ENCODE peak calls at places on chromosomes 2 and 18, in seven cellular contexts. Z is left lobe of liver, N is caudate nucleus, Q is activated T-cell treated with anti-CD3 and anti-CD28 coated beads for 48 hours, E is NCI-H1436, G is HFFc6, C is HTR-8/SVneo. X is an unnamed sample.

GRCh38 chr2:75289771-75290170 is 90.5 kb upstream of the TACR1 start:
- DNase-seq in Z (no peak), N (no peak), Q (no peak), E (no peak), G (peak; percentile 46), C (no peak), X (no peak)

GRCh38 chr2:101007415-101008345 is 5.6 kb downstream of the RPL31 start:
- DNase-seq in Z (no peak), N (no peak), Q (no peak), E (no peak), G (no peak), C (no peak), X (no peak)

GRCh38 chr2:20208487-20208882 is 16.4 kb downstream of the SDC1 start:
- DNase-seq in Z (no peak), N (no peak), Q (no peak), E (no peak), G (peak; percentile 11), C (no peak), X (no peak)

GRCh38 chr2:3641841-3642421 is 16.1 kb upstream of the ALLC start:
- DNase-seq in Z (peak; percentile 33), N (no peak), Q (no peak), E (no peak), G (no peak), C (no peak), X (no peak)

GRCh38 chr2:38076250-38076709 is 329 bp upstream of the CYP1B1 start:
- DNase-seq in Z (peak; percentile 87), N (peak; percentile 54), Q (peak; percentile 69), E (peak; percentile 29), G (peak; percentile 25), C (peak; percentile 60), X (peak; percentile 56)

GRCh38 chr2:67457699-67458098 is 60.6 kb downstream of the ETAA1 start:
- DNase-seq in Z (no peak), N (no peak), Q (no peak), E (no peak), G (no peak), C (no peak), X (no peak)

GRCh38 chr18:59547691-59548182 is 149.5 kb downstream of the CCBE1 start:
- DNase-seq in Z (no peak), N (no peak), Q (no peak), E (no peak), G (peak; percentile 90), C (no peak), X (no peak)

GRCh38 chr2:54983345-54984235 is 66.7 kb downstream of the RTN4 start:
- DNase-seq in Z (no peak), N (no peak), Q (no peak), E (no peak), G (peak; percentile 21), C (no peak), X (no peak)

GRCh38 chr2:79013629-79014028 is 11.9 kb upstream of the REG3G start:
- DNase-seq in Z (no peak), N (no peak), Q (no peak), E (no peak), G (no peak), C (no peak), X (no peak)

GRCh38 chr2:160561551-160562280 is 68.1 kb upstream of the RBMS1 start:
- DNase-seq in Z (no peak), N (no peak), Q (no peak), E (no peak), G (peak; percentile 64), C (no peak), X (no peak)

X was measured in stimulated activated naive B cell treated with anti-CD40 and anti-IgM and Interleukin-4, amounts not matched to agents 10 μg/mL and 1 μg/mL and 100 μg/mL, for 72 hours.